ENCODE peak calls at places on chromosomes 13 and 19, in five cellular contexts. V, Q, C, F and H are unnamed samples.

GRCh38 chr13:39036212-39036611 is 1.7 kb downstream of the PROSER1 start:
- DNase-seq in Q (peak), C (peak), F (no peak), V (no peak), H (peak)

GRCh38 chr13:107650081-107650701 is 565.1 kb downstream of the LIG4 start:
- DNase-seq in F (no peak), V (no peak), C (peak), Q (no peak), H (peak)

GRCh38 chr19:30447276-30447870 is 75.2 kb downstream of the ZNF536 start:
- DNase-seq in F (no peak), C (no peak), Q (no peak), V (peak), H (no peak)

GRCh38 chr13:25170554-25171107 is 1.5 kb downstream of the AMER2 start:
- DNase-seq in F (no peak), Q (peak), V (no peak), C (no peak), H (no peak)

GRCh38 chr13:73635166-73635787 is 498.9 kb downstream of the KLF12 start:
- DNase-seq in F (no peak), V (no peak), C (no peak), Q (no peak), H (no peak)

GRCh38 chr13:101150998-101151397 is 265.3 kb downstream of the NALCN start:
- DNase-seq in C (no peak), Q (peak), V (peak), F (no peak), H (no peak)

GRCh38 chr19:43779147-43779819 is 1.5 kb downstream of the KCNN4 start:
- DNase-seq in C (no peak), V (no peak), Q (no peak), F (no peak), H (peak)

GRCh38 chr13:53513199-53513598 is 484.6 kb downstream of the OLFM4 start:
- DNase-seq in F (no peak), Q (no peak), V (no peak), C (no peak), H (no peak)

GRCh38 chr13:73521970-73522549 is 463.3 kb downstream of the KLF5 start:
- DNase-seq in C (no peak), F (no peak), V (peak), Q (no peak), H (no peak)

GRCh38 chr19:41530761-41531301 is 45.1 kb upstream of the CEACAM21 start:
- DNase-seq in F (no peak), Q (no peak), V (peak), C (no peak), H (peak)

GRCh38 chr13:30576528-30576927 is 41.2 kb upstream of the USPL1 start:
- DNase-seq in C (no peak), Q (no peak), F (no peak), V (no peak), H (peak)

GRCh38 chr19:18202759-18203407 is 959 bp downstream of the RAB3A start:
- DNase-seq in V (no peak), F (no peak), C (peak), Q (peak), H (peak)

GRCh38 chr19:52749780-52750179 is 14.9 kb upstream of the ZNF611 start:
- DNase-seq in V (no peak), Q (no peak), C (no peak), F (no peak), H (peak)

GRCh38 chr19:47157455-47158321 is 27.1 kb downstream of the SAE1 start:
- DNase-seq in F (no peak), Q (no peak), C (peak), V (peak), H (peak)